ENCODE peak calls at places on chromosome 20, in seven cellular contexts. One of them, this sample, is unnamed.

GRCh38 chr20:38725959-38726848 is 1.9 kb downstream of the SLC32A1 start:
- DNase-seq in fibroblast of pulmonary artery: peak
- DNase-seq in lower lobe of right lung: no peak
- DNase-seq in transverse colon: peak
- DNase-seq in progenitor cell of endocrine pancreas: peak
- DNase-seq in CD14-positive monocyte: no peak
- DNase-seq in stomach: peak
- DNase-seq in this sample: no peak

GRCh38 chr20:24395151-24395550 is 74.3 kb upstream of the SYNDIG1 start:
- DNase-seq in fibroblast of pulmonary artery: no peak
- DNase-seq in lower lobe of right lung: no peak
- DNase-seq in transverse colon: no peak
- DNase-seq in progenitor cell of endocrine pancreas: no peak
- DNase-seq in CD14-positive monocyte: no peak
- DNase-seq in stomach: no peak
- DNase-seq in this sample: no peak

GRCh38 chr20:20711413-20711812 is 1.0 kb downstream of the RALGAPA2 start:
- DNase-seq in fibroblast of pulmonary artery: no peak
- DNase-seq in lower lobe of right lung: no peak
- DNase-seq in transverse colon: peak
- DNase-seq in progenitor cell of endocrine pancreas: no peak
- DNase-seq in CD14-positive monocyte: no peak
- DNase-seq in stomach: no peak
- DNase-seq in this sample: no peak

GRCh38 chr20:35006531-35006971 is 50.9 kb downstream of the MYH7B start:
- DNase-seq in fibroblast of pulmonary artery: no peak
- DNase-seq in lower lobe of right lung: no peak
- DNase-seq in transverse colon: peak
- DNase-seq in progenitor cell of endocrine pancreas: no peak
- DNase-seq in CD14-positive monocyte: no peak
- DNase-seq in stomach: no peak
- DNase-seq in this sample: no peak

GRCh38 chr20:62407221-62407992 is at the start of gene CABLES2:
- DNase-seq in fibroblast of pulmonary artery: peak
- DNase-seq in lower lobe of right lung: peak
- DNase-seq in transverse colon: peak
- DNase-seq in progenitor cell of endocrine pancreas: peak
- DNase-seq in CD14-positive monocyte: peak
- DNase-seq in stomach: peak
- DNase-seq in this sample: peak

GRCh38 chr20:51284161-51284560 is 258.4 kb downstream of the NFATC2 start:
- DNase-seq in fibroblast of pulmonary artery: no peak
- DNase-seq in lower lobe of right lung: no peak
- DNase-seq in transverse colon: no peak
- DNase-seq in progenitor cell of endocrine pancreas: no peak
- DNase-seq in CD14-positive monocyte: no peak
- DNase-seq in stomach: no peak
- DNase-seq in this sample: no peak

GRCh38 chr20:23320317-23320716 is 30.3 kb upstream of the NXT1 start:
- DNase-seq in fibroblast of pulmonary artery: peak
- DNase-seq in lower lobe of right lung: no peak
- DNase-seq in transverse colon: no peak
- DNase-seq in progenitor cell of endocrine pancreas: no peak
- DNase-seq in CD14-positive monocyte: no peak
- DNase-seq in stomach: no peak
- DNase-seq in this sample: no peak

GRCh38 chr20:44552950-44553908 is 29.1 kb upstream of the PKIG start:
- DNase-seq in fibroblast of pulmonary artery: peak
- DNase-seq in lower lobe of right lung: no peak
- DNase-seq in transverse colon: no peak
- DNase-seq in progenitor cell of endocrine pancreas: no peak
- DNase-seq in CD14-positive monocyte: no peak
- DNase-seq in stomach: no peak
- DNase-seq in this sample: peak

GRCh38 chr20:4812216-4812615 is 90.5 kb downstream of the PRND start:
- DNase-seq in fibroblast of pulmonary artery: no peak
- DNase-seq in lower lobe of right lung: no peak
- DNase-seq in transverse colon: no peak
- DNase-seq in progenitor cell of endocrine pancreas: no peak
- DNase-seq in CD14-positive monocyte: no peak
- DNase-seq in stomach: no peak
- DNase-seq in this sample: no peak

GRCh38 chr20:61986762-61987321 is 78.8 kb downstream of the TAF4 start:
- DNase-seq in fibroblast of pulmonary artery: no peak
- DNase-seq in lower lobe of right lung: no peak
- DNase-seq in transverse colon: no peak
- DNase-seq in progenitor cell of endocrine pancreas: no peak
- DNase-seq in CD14-positive monocyte: no peak
- DNase-seq in stomach: no peak
- DNase-seq in this sample: no peak

GRCh38 chr20:31587545-31588389 is 17.3 kb upstream of the ID1 start:
- DNase-seq in fibroblast of pulmonary artery: peak
- DNase-seq in lower lobe of right lung: peak
- DNase-seq in transverse colon: peak
- DNase-seq in progenitor cell of endocrine pancreas: peak
- DNase-seq in CD14-positive monocyte: no peak
- DNase-seq in stomach: peak
- DNase-seq in this sample: no peak

GRCh38 chr20:14401479-14402138 is 64.2 kb upstream of the FLRT3 start:
- DNase-seq in fibroblast of pulmonary artery: no peak
- DNase-seq in lower lobe of right lung: no peak
- DNase-seq in transverse colon: no peak
- DNase-seq in progenitor cell of endocrine pancreas: no peak
- DNase-seq in CD14-positive monocyte: no peak
- DNase-seq in stomach: no peak
- DNase-seq in this sample: no peak

GRCh38 chr20:23508449-23508848 is 17.5 kb downstream of the CST8 start:
- DNase-seq in fibroblast of pulmonary artery: no peak
- DNase-seq in lower lobe of right lung: no peak
- DNase-seq in transverse colon: no peak
- DNase-seq in progenitor cell of endocrine pancreas: no peak
- DNase-seq in CD14-positive monocyte: no peak
- DNase-seq in stomach: no peak
- DNase-seq in this sample: no peak

DNA sequence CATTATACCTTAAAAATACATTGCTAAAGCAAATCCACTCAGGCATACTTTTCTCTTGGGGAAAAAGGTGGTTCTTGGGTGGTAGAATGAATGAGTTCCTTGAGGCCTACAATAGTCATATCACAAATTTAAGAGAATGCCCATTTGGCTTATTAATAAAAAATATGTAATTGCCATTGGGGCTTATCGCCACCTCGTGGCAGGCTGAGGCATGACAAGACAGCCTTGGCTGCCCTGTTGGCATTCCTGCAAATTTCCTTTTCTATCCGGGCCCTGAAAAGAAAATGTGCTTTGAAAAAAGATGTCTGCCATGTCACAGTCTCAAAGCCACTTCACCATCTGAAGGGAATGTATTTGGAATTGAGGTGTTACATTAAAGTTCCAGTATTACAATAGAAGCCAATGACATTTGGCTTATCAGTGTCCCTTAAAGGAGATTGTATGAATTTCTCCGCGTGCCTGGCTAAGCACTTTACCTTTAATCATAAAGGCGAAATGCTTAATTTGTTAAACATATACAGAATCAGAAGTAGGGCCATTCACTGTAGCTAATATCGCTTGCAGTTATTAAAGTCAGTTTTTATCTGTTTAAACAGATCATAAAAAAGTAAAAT is 188.3 kb upstream of the ZFP64 start:
- DNase-seq in fibroblast of pulmonary artery: peak
- DNase-seq in lower lobe of right lung: peak
- DNase-seq in transverse colon: peak
- DNase-seq in progenitor cell of endocrine pancreas: no peak
- DNase-seq in CD14-positive monocyte: no peak
- DNase-seq in stomach: peak
- DNase-seq in this sample: peak
- TF ChIP-seq CTCF in fibroblast of pulmonary artery: peak
- TF ChIP-seq CTCF in lower lobe of right lung: peak
- TF ChIP-seq CTCF in transverse colon: peak
- TF ChIP-seq CTCF in progenitor cell of endocrine pancreas: peak
- TF ChIP-seq CTCF in CD14-positive monocyte: peak
- TF ChIP-seq CTCF in stomach: peak
- TF ChIP-seq CTCF in this sample: peak

GRCh38 chr20:52814371-52814770 is 157.8 kb upstream of the TSHZ2 start:
- DNase-seq in fibroblast of pulmonary artery: no peak
- DNase-seq in lower lobe of right lung: no peak
- DNase-seq in transverse colon: no peak
- DNase-seq in progenitor cell of endocrine pancreas: no peak
- DNase-seq in CD14-positive monocyte: no peak
- DNase-seq in stomach: no peak
- DNase-seq in this sample: no peak

GRCh38 chr20:52806918-52807317 is 165.2 kb upstream of the TSHZ2 start:
- DNase-seq in fibroblast of pulmonary artery: no peak
- DNase-seq in lower lobe of right lung: no peak
- DNase-seq in transverse colon: no peak
- DNase-seq in progenitor cell of endocrine pancreas: no peak
- DNase-seq in CD14-positive monocyte: no peak
- DNase-seq in stomach: no peak
- DNase-seq in this sample: no peak

GRCh38 chr20:52809003-52809402 is 163.2 kb upstream of the TSHZ2 start:
- DNase-seq in fibroblast of pulmonary artery: no peak
- DNase-seq in lower lobe of right lung: no peak
- DNase-seq in transverse colon: no peak
- DNase-seq in progenitor cell of endocrine pancreas: no peak
- DNase-seq in CD14-positive monocyte: no peak
- DNase-seq in stomach: no peak
- DNase-seq in this sample: no peak

GRCh38 chr20:52812231-52812847 is 159.8 kb upstream of the TSHZ2 start:
- DNase-seq in fibroblast of pulmonary artery: no peak
- DNase-seq in lower lobe of right lung: no peak
- DNase-seq in transverse colon: no peak
- DNase-seq in progenitor cell of endocrine pancreas: no peak
- DNase-seq in CD14-positive monocyte: no peak
- DNase-seq in stomach: no peak
- DNase-seq in this sample: no peak
- TF ChIP-seq CTCF in fibroblast of pulmonary artery: no peak
- TF ChIP-seq CTCF in lower lobe of right lung: no peak
- TF ChIP-seq CTCF in transverse colon: no peak
- TF ChIP-seq CTCF in progenitor cell of endocrine pancreas: no peak
- TF ChIP-seq CTCF in CD14-positive monocyte: no peak
- TF ChIP-seq CTCF in stomach: no peak
- TF ChIP-seq CTCF in this sample: no peak

DNA sequence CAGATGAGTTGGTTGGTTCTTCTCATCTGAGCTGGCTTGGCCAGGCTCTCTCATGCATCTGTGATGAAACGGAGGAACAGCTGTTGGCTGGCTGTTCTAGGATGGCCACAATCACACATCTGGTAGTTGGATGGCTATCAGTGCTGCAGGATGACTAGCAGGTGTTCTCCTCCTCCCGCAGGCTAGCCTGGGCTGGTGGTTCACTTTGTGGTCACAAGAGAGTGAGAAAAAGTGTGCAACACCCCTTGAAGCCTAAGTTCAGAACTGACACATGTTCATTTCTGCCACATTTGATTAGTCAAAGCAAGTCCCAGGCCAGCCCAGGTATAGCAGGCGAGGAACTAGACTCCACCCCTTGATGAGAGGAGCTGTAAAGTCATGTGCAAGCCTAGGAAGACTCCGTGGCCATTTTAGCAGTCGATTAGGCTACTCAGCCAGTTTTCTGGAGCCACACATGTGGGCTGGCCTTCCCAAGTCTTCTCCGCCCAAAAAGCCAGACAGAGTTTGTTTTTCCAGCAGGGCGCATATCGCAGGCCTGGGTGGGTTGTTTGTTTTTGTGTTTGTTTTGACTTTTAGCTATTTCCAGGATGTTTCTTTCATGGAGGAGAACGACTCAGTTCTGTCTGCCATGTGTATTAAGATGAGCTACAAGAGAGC is 120.8 kb downstream of the ISM1 start:
- DNase-seq in fibroblast of pulmonary artery: no peak
- DNase-seq in lower lobe of right lung: no peak
- DNase-seq in transverse colon: no peak
- DNase-seq in progenitor cell of endocrine pancreas: no peak
- DNase-seq in CD14-positive monocyte: no peak
- DNase-seq in stomach: no peak
- DNase-seq in this sample: no peak
- TF ChIP-seq CTCF in fibroblast of pulmonary artery: no peak
- TF ChIP-seq CTCF in lower lobe of right lung: no peak
- TF ChIP-seq CTCF in transverse colon: no peak
- TF ChIP-seq CTCF in progenitor cell of endocrine pancreas: no peak
- TF ChIP-seq CTCF in CD14-positive monocyte: no peak
- TF ChIP-seq CTCF in stomach: no peak
- TF ChIP-seq CTCF in this sample: no peak

DNA sequence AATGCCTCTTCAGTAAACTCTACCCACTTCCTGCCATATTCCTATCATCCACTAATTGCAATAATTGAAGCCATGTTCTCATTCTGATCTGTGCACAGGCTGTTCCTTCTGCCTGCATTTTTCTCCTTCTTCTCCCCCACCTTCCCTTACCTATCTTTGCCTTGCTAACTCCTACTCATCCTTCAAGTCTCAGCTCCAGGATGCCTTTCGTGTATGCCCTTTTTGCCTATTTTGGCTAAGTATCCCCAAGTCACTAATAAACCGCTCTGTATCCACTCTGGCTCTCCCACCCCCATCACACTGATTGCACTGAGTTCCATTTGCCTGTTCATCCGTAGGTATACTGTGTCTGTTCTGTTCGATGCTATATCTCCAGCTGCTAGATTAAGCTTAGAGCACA is 6.3 kb upstream of the RPN2 start:
- DNase-seq in fibroblast of pulmonary artery: no peak
- DNase-seq in lower lobe of right lung: no peak
- DNase-seq in transverse colon: no peak
- DNase-seq in progenitor cell of endocrine pancreas: no peak
- DNase-seq in CD14-positive monocyte: no peak
- DNase-seq in stomach: no peak
- DNase-seq in this sample: no peak
- TF ChIP-seq CTCF in fibroblast of pulmonary artery: no peak
- TF ChIP-seq CTCF in lower lobe of right lung: no peak
- TF ChIP-seq CTCF in transverse colon: no peak
- TF ChIP-seq CTCF in progenitor cell of endocrine pancreas: no peak
- TF ChIP-seq CTCF in CD14-positive monocyte: no peak
- TF ChIP-seq CTCF in stomach: no peak
- TF ChIP-seq CTCF in this sample: no peak

DNA sequence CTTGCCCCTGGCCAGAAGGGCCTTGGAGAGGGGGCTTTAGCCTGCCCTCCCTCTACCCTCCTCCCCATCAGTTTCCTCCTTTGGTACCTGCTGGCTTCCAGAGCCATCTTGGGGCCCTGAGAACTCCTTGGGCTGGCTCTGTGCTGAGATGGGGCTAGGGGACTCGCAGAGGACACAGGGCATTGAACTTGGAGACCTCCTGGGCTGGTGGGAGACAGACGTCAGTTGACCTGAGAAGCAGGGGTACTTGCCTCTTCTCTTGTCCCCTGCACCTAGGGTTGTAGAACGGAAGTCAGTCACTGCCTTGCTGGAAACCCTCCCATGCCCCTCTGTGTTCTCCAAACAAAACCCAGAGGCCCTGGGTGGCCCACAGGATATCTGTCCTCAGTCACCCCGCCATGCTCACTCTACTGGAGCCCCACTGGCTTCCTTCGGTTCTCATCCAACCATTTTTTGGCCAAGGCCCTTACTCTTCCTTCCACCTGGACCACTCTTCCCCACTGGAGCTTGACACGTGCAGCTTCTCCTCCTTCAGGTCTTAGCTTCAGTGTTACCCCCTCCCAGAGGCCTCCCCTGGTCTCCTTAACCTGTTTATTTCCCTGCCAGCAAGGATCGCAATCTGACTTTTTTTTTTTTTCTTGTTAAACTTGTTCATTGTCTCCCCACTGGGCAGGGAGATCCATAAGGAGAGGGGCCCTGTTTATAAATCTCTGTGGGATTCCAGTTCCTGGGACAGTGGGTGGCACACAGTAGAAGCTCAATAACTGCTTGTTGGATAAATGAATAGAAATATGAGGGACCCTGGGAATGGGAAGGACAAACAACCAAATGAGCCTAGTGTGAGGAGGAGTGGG is 971 bp downstream of the RBCK1 start:
- DNase-seq in fibroblast of pulmonary artery: no peak
- DNase-seq in lower lobe of right lung: no peak
- DNase-seq in transverse colon: no peak
- DNase-seq in progenitor cell of endocrine pancreas: no peak
- DNase-seq in CD14-positive monocyte: no peak
- DNase-seq in stomach: no peak
- DNase-seq in this sample: no peak
- TF ChIP-seq CTCF in fibroblast of pulmonary artery: no peak
- TF ChIP-seq CTCF in lower lobe of right lung: no peak
- TF ChIP-seq CTCF in transverse colon: no peak
- TF ChIP-seq CTCF in progenitor cell of endocrine pancreas: no peak
- TF ChIP-seq CTCF in CD14-positive monocyte: no peak
- TF ChIP-seq CTCF in stomach: no peak
- TF ChIP-seq CTCF in this sample: no peak

This sample was measured in astrocyte of the spinal cord.